ENCODE peak calls at places on chromosomes 2 and 18, in nine cellular contexts. W is cardiac muscle cell; L is WTC11; R is RPMI7951; X is stimulated activated naive CD8-positive, alpha-beta T cell treated with anti-CD3 and anti-CD28 coated beads, Interleukin-15, Interleukin-2, amounts not matched to agents 100 U/mL and 50 U/mL, for 24 hours; I is keratinocyte; M is BJ; C is caudate nucleus; K is Caki2. B is an unnamed sample.

GRCh38 chr2:58532641-58533040 is 291.5 kb upstream of the FANCL start:
- DNase-seq in L (no peak), X (no peak), M (no peak), R (no peak), C (no peak), I (no peak), K (no peak), W (no peak), B (no peak)

GRCh38 chr2:226893206-226893605 is 57.4 kb downstream of the RHBDD1 start:
- DNase-seq in X (no peak), R (no peak), W (no peak), I (no peak), M (no peak), L (no peak), K (no peak), C (no peak), B (no peak)

GRCh38 chr2:118748245-118748885 is 99.1 kb downstream of the EN1 start:
- DNase-seq in C (no peak), K (no peak), X (no peak), L (no peak), R (peak), I (no peak), W (no peak), M (no peak), B (no peak)

GRCh38 chr18:34592961-34593382 is 117.1 kb upstream of the DTNA start:
- DNase-seq in I (no peak), R (peak), L (peak), X (no peak), C (peak), K (no peak), M (no peak), W (peak), B (peak)

GRCh38 chr2:217361491-217361890 is 501.6 kb upstream of the TNP1 start:
- DNase-seq in I (no peak), X (no peak), K (no peak), L (no peak), R (peak), W (no peak), M (no peak), C (no peak), B (no peak)

GRCh38 chr2:9228088-9228751 is 21.6 kb downstream of the ASAP2 start:
- DNase-seq in K (no peak), M (no peak), X (no peak), I (no peak), C (no peak), R (peak), W (no peak), L (no peak), B (peak)

GRCh38 chr18:61606068-61606660 is 272.9 kb downstream of the CDH20 start:
- DNase-seq in X (no peak), I (no peak), W (peak), K (no peak), R (peak), M (no peak), C (no peak), L (peak), B (no peak)

GRCh38 chr2:196112408-196113039 is 43.9 kb upstream of the DNAH7 start:
- DNase-seq in L (no peak), M (no peak), R (peak), C (no peak), W (no peak), K (peak), X (no peak), I (peak), B (peak)

GRCh38 chr18:22556271-22556990 is 138.7 kb upstream of the CTAGE1 start:
- DNase-seq in C (no peak), W (no peak), K (no peak), R (peak), L (no peak), M (no peak), I (no peak), X (no peak), B (peak)

GRCh38 chr2:231037202-231037730 is at the start of gene C2orf72:
- DNase-seq in I (no peak), K (peak), X (no peak), W (peak), L (peak), R (no peak), M (no peak), C (no peak), B (no peak)

GRCh38 chr2:110655701-110656100 is 22.2 kb downstream of the BUB1 start:
- DNase-seq in C (no peak), M (no peak), K (no peak), W (no peak), I (no peak), X (no peak), R (no peak), L (no peak), B (peak)

GRCh38 chr2:195486520-195486919 is 170.5 kb upstream of the SLC39A10 start:
- DNase-seq in W (no peak), X (no peak), L (no peak), K (no peak), M (no peak), R (peak), I (no peak), C (no peak), B (no peak)

GRCh38 chr2:47088371-47089082 is 66.6 kb downstream of the STPG4 start:
- DNase-seq in M (no peak), W (no peak), L (no peak), C (no peak), K (no peak), I (no peak), X (no peak), R (peak), B (peak)

GRCh38 chr2:18749912-18750526 is 160.7 kb upstream of the NT5C1B start:
- DNase-seq in R (peak), X (peak), I (no peak), M (no peak), K (peak), L (peak), W (peak), C (no peak), B (peak)

GRCh38 chr2:108594132-108594981 is 60.1 kb downstream of the LIMS1 start:
- DNase-seq in C (no peak), M (peak), R (peak), W (no peak), L (no peak), K (peak), I (no peak), X (no peak), B (peak)

GRCh38 chr2:29528371-29528770 is 393.0 kb downstream of the ALK start:
- DNase-seq in C (no peak), M (no peak), X (no peak), W (no peak), I (no peak), L (no peak), R (no peak), K (no peak), B (no peak)

GRCh38 chr2:113922335-113922734 is 32.4 kb downstream of the ACTR3 start:
- DNase-seq in X (no peak), K (no peak), C (no peak), W (no peak), M (no peak), L (no peak), I (no peak), R (no peak), B (no peak)

GRCh38 chr2:62920070-62920469 is 130.6 kb upstream of the OTX1 start:
- DNase-seq in I (no peak), X (no peak), L (no peak), W (no peak), K (no peak), C (no peak), R (peak), M (no peak), B (peak)

GRCh38 chr18:53567935-53568574 is 656.4 kb downstream of the MBD2 start:
- DNase-seq in W (peak), R (peak), I (no peak), M (peak), K (peak), L (no peak), X (no peak), C (no peak), B (peak)

GRCh38 chr2:121489284-121489683 is 41.4 kb upstream of the RNU4ATAC start:
- DNase-seq in X (no peak), I (no peak), K (peak), L (no peak), R (no peak), W (no peak), C (no peak), M (no peak), B (no peak)

GRCh38 chr2:5959836-5960820 is 267.9 kb downstream of the SOX11 start:
- DNase-seq in I (no peak), W (no peak), R (no peak), L (no peak), K (no peak), C (no peak), M (no peak), X (no peak), B (peak)

GRCh38 chr2:181123798-181124217 is 143.4 kb downstream of the UBE2E3 start:
- DNase-seq in X (peak), L (no peak), M (no peak), W (no peak), K (no peak), C (no peak), R (peak), I (no peak), B (peak)

GRCh38 chr2:24820175-24820513 is 26.9 kb downstream of the CENPO start:
- DNase-seq in X (no peak), L (no peak), M (no peak), C (no peak), K (no peak), I (no peak), R (no peak), W (no peak), B (no peak)

GRCh38 chr2:226652388-226652787 is 147.2 kb downstream of the IRS1 start:
- DNase-seq in L (no peak), K (peak), W (no peak), I (peak), X (no peak), M (peak), R (peak), C (no peak), B (peak)

GRCh38 chr2:105977212-105977611 is 216.9 kb downstream of the UXS1 start:
- DNase-seq in W (no peak), R (peak), I (peak), K (no peak), X (no peak), C (no peak), L (no peak), M (peak), B (peak)

GRCh38 chr18:22179631-22180030 is 10.2 kb downstream of the GATA6 start:
- DNase-seq in W (no peak), R (no peak), C (no peak), L (no peak), M (no peak), X (no peak), I (no peak), K (no peak), B (no peak)

GRCh38 chr18:58373486-58373885 is 255.4 kb downstream of the ALPK2 start:
- DNase-seq in K (no peak), L (no peak), X (no peak), M (no peak), I (no peak), R (no peak), C (no peak), W (no peak), B (no peak)